ENCODE peak calls at places on chromosomes 11 and 22, in seven cellular contexts. O, Y, A, F, P, W and E are unnamed samples.

GRCh38 chr22:37581534-37581933 is 1.6 kb upstream of the LGALS2 start:
- DNase-seq in O (peak; percentile 87), Y (no peak), A (no peak), F (no peak), P (no peak), W (no peak), E (peak; percentile 39)

GRCh38 chr11:111069076-111069475 is 176.4 kb upstream of the POU2AF2 start:
- DNase-seq in O (no peak), Y (peak; percentile 62), A (no peak), F (no peak), P (peak; percentile 68), W (no peak), E (no peak)

GRCh38 chr22:31046591-31047226 is 34.4 kb upstream of the SMTN start:
- DNase-seq in O (no peak), Y (peak; percentile 81), A (no peak), F (no peak), P (peak; percentile 82), W (peak; percentile 41), E (peak; percentile 87)

GRCh38 chr11:65714433-65714832 is 2.4 kb downstream of the KAT5 start:
- DNase-seq in O (no peak), Y (no peak), A (no peak), F (no peak), P (no peak), W (no peak), E (no peak)

GRCh38 chr11:102633385-102634026 is 8.4 kb upstream of the MMP20 start:
- DNase-seq in O (no peak), Y (no peak), A (no peak), F (no peak), P (no peak), W (no peak), E (no peak)

GRCh38 chr11:95577716-95578460 is 211.7 kb downstream of the FAM76B start:
- DNase-seq in O (no peak), Y (peak; percentile 52), A (no peak), F (no peak), P (peak; percentile 52), W (no peak), E (no peak)

GRCh38 chr22:37965940-37966664 is 12.6 kb downstream of the POLR2F start:
- DNase-seq in O (no peak), Y (peak; percentile 16), A (no peak), F (no peak), P (peak; percentile 23), W (no peak), E (no peak)

GRCh38 chr11:74870485-74870884 is 78.4 kb downstream of the XRRA1 start:
- DNase-seq in O (no peak), Y (peak; percentile 71), A (no peak), F (no peak), P (peak; percentile 71), W (no peak), E (no peak)

GRCh38 chr22:36858156-36858555 is 2.6 kb upstream of the NCF4 start:
- DNase-seq in O (no peak), Y (no peak), A (no peak), F (no peak), P (no peak), W (no peak), E (no peak)

GRCh38 chr11:9565822-9566560 is 7.5 kb upstream of the WEE1 start:
- DNase-seq in O (no peak), Y (peak; percentile 100), A (peak; percentile 69), F (peak; percentile 64), P (peak; percentile 100), W (no peak), E (peak; percentile 75)

GRCh38 chr11:119999220-119999619 is 138.7 kb downstream of the TRIM29 start:
- DNase-seq in O (no peak), Y (no peak), A (no peak), F (no peak), P (no peak), W (no peak), E (no peak)

GRCh38 chr11:61769946-61770683 is 17.7 kb downstream of the MYRF start:
- DNase-seq in O (no peak), Y (no peak), A (no peak), F (no peak), P (no peak), W (no peak), E (no peak)

GRCh38 chr22:29306830-29307657 is 594 bp downstream of the GAS2L1 start:
- DNase-seq in O (peak; percentile 95), Y (peak; percentile 83), A (peak; percentile 54), F (peak; percentile 47), P (peak; percentile 73), W (no peak), E (peak; percentile 92)